ENCODE peak calls at places on chromosomes 1 and 21, in four cellular contexts. I, G, E and F are unnamed samples.

GRCh38 chr1:160096491-160097116 is 1.8 kb downstream of the IGSF8 start:
- DNase-seq in I (no peak), G (no peak), E (no peak), F (peak; percentile 21)

GRCh38 chr1:36864182-36865079 is 169.9 kb downstream of the GRIK3 start:
- DNase-seq in I (peak; percentile 46), G (no peak), E (no peak), F (peak; percentile 9)

GRCh38 chr21:16535100-16535418 is 805.3 kb downstream of the USP25 start:
- DNase-seq in I (peak; percentile 28), G (no peak), E (no peak), F (no peak)

GRCh38 chr1:228410015-228410414 is 3.4 kb upstream of the TRIM11 start:
- DNase-seq in I (no peak), G (no peak), E (peak; percentile 21), F (no peak)

GRCh38 chr1:230167419-230167852 is 100.4 kb downstream of the GALNT2 start:
- DNase-seq in I (peak; percentile 79), G (peak; percentile 54), E (peak; percentile 49), F (no peak)

GRCh38 chr1:50279622-50280320 is 143.5 kb downstream of the DMRTA2 start:
- DNase-seq in I (no peak), G (no peak), E (peak; percentile 8), F (no peak)

GRCh38 chr1:39902121-39902807 is 547 bp upstream of the MYCL start:
- DNase-seq in I (peak; percentile 85), G (no peak), E (peak; percentile 24), F (peak; percentile 37)

GRCh38 chr1:48202030-48202752 is 20.3 kb upstream of the SLC5A9 start:
- DNase-seq in I (peak; percentile 63), G (no peak), E (peak; percentile 45), F (no peak)

GRCh38 chr1:91076834-91077233 is 55.0 kb upstream of the ZNF644 start:
- DNase-seq in I (no peak), G (no peak), E (no peak), F (no peak)

GRCh38 chr1:32706491-32706890 is 3.9 kb upstream of the SYNC start:
- DNase-seq in I (no peak), G (no peak), E (no peak), F (no peak)

GRCh38 chr1:241627453-241628329 is 12.5 kb downstream of the CHML start:
- DNase-seq in I (no peak), G (peak; percentile 35), E (peak; percentile 60), F (peak; percentile 60)

GRCh38 chr1:226965581-226966440 is 25.7 kb downstream of the COQ8A start:
- DNase-seq in I (no peak), G (no peak), E (no peak), F (no peak)

GRCh38 chr1:6065093-6065878 is 19.6 kb downstream of the KCNAB2 start:
- DNase-seq in I (no peak), G (no peak), E (no peak), F (no peak)

GRCh38 chr21:16536661-16537359 is 807.0 kb downstream of the USP25 start:
- DNase-seq in I (no peak), G (no peak), E (no peak), F (no peak)

GRCh38 chr1:39413902-39414528 is 77.4 kb upstream of the BMP8A start:
- DNase-seq in I (peak; percentile 36), G (no peak), E (no peak), F (no peak)

GRCh38 chr1:153532161-153532560 is 3.6 kb downstream of the S100A6 start:
- DNase-seq in I (no peak), G (no peak), E (no peak), F (no peak)

GRCh38 chr1:23581219-23581618 is 21.9 kb upstream of the ID3 start:
- DNase-seq in I (peak; percentile 79), G (no peak), E (no peak), F (no peak)

GRCh38 chr1:186139706-186140105 is 235.3 kb downstream of the TPR start:
- DNase-seq in I (no peak), G (no peak), E (no peak), F (no peak)

GRCh38 chr1:198937231-198938031 is 298.6 kb downstream of the PTPRC start:
- DNase-seq in I (peak; percentile 72), G (peak; percentile 91), E (peak; percentile 70), F (peak; percentile 84)

GRCh38 chr21:33434770-33435360 is 31.7 kb downstream of the IFNGR2 start:
- DNase-seq in I (no peak), G (peak; percentile 99), E (no peak), F (peak; percentile 40)

GRCh38 chr1:44604167-44604955 is 69.9 kb downstream of the TMEM53 start:
- DNase-seq in I (no peak), G (no peak), E (no peak), F (no peak)

GRCh38 chr21:18986197-18986596 is 582.6 kb upstream of the TMPRSS15 start:
- DNase-seq in I (no peak), G (no peak), E (no peak), F (no peak)

GRCh38 chr1:115462677-115463076 is 124.6 kb upstream of the NGF start:
- DNase-seq in I (no peak), G (no peak), E (no peak), F (no peak)

GRCh38 chr1:15603050-15603965 is 13.9 kb upstream of the DDI2 start:
- DNase-seq in I (peak; percentile 97), G (peak; percentile 77), E (peak; percentile 93), F (peak; percentile 92)

GRCh38 chr1:232627645-232628334 is 2.1 kb downstream of the SIPA1L2 start:
- DNase-seq in I (peak; percentile 44), G (no peak), E (no peak), F (no peak)

GRCh38 chr1:1971688-1972087 is 31.9 kb downstream of the CFAP74 start:
- DNase-seq in I (no peak), G (no peak), E (no peak), F (no peak)
- TF ChIP-seq GABPA in I (no peak), G (no peak), E (no peak), F (no peak)

DNA sequence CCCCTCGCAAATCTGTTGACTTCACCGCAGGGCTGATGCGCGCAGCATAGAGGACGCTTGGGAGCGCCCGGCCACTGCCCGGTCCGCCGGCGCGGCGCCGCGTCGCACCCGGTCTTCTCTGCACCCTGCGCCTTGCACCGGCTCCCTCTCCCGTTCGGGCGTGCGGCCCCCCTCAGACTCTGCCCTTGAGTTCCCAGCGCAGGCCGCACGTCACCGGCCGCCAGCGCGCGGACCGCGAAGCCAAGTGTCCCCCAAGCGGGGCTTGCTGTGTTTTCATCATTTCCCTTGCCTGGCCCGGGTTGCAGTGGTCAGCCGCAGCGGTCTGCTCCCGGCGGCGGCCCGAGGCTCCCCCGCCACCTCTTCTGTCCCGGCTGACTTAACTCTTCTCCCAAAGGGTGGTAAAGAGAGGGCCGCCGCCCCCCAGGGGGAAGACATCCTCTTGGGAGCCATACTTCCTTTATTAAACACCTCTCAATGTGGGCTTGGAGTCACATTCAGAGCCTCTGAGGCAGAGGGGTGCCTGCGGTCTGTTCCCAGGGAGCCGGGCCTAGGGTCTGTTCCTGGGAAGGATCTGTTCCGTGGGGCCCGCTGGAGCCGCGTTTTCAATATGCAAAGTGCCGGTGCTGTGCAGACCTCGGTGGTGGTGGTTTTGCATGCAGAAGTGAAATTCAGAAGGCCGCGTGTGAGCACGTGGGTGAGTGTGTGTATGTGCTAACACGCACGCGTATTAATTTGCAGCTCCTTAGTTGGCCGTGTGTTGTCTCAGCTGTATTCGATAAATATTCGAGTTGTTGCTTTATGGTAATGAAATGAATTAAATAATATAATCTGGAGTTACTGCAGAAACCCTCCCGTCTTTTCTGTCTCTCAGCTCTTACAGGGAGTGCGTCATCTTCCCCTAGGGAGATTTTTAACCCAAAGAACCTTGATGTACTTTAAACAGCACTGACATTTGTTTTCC is 17.6 kb downstream of the PBX1 start:
- DNase-seq in I (no peak), G (no peak), E (no peak), F (no peak)
- TF ChIP-seq GABPA in I (no peak), G (no peak), E (no peak), F (no peak)

DNA sequence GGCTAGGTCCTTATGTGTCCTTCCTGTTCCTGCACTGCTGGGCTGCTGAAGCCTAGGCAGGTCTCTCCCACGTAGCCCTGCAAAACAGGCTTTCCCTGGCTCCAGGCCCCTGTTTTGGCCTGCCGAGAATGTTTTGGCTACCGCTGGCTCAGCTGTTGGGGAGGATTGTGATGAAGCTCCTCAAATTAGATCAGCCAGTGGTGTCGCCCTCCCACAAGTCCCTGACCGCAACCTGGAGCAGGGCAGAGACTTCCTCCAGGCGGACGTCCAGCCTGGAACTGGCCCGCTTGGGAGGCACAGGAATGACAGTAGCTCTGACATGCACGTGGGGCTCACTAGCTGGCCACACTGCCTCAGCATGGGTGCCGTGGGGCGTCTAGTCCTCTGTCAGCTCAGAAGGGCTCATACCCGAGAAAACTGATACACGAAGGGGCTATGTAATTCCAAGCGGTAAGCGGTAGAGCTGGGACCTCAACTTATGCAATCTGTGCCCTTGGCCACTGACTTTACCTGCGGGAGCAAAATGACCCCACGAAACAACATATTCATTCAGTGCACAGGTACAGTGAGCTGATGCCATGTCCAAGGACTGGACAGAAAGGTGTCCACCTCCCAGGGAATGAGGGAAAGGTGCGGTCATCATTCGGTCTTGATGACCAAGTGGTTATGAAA is 26.6 kb downstream of the DHRS3 start:
- DNase-seq in I (no peak), G (no peak), E (no peak), F (no peak)
- TF ChIP-seq GABPA in I (no peak), G (no peak), E (no peak), F (no peak)

GRCh38 chr1:193256019-193256418 is 69.6 kb upstream of the B3GALT2 start:
- DNase-seq in I (no peak), G (no peak), E (no peak), F (no peak)
- TF ChIP-seq GABPA in I (no peak), G (no peak), E (no peak), F (no peak)

DNA sequence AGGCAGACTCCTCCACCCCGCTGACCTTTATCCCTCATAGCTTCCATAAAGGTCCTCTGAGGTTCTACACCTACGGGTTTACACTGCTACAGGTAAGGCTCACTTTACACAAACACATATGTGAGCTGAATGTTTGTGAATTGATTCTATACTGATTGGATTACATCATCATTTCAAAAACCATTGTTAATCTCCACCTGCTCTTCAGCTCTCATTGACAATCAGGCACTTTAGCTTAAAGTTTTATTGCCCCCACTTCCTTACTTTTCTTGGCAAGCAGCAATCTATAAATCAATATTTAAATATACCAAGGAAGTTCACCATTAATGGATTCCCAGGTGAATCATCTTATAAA is 12.9 kb upstream of the RGS16 start:
- DNase-seq in I (no peak), G (no peak), E (no peak), F (no peak)
- TF ChIP-seq GABPA in I (no peak), G (no peak), E (no peak), F (no peak)

DNA sequence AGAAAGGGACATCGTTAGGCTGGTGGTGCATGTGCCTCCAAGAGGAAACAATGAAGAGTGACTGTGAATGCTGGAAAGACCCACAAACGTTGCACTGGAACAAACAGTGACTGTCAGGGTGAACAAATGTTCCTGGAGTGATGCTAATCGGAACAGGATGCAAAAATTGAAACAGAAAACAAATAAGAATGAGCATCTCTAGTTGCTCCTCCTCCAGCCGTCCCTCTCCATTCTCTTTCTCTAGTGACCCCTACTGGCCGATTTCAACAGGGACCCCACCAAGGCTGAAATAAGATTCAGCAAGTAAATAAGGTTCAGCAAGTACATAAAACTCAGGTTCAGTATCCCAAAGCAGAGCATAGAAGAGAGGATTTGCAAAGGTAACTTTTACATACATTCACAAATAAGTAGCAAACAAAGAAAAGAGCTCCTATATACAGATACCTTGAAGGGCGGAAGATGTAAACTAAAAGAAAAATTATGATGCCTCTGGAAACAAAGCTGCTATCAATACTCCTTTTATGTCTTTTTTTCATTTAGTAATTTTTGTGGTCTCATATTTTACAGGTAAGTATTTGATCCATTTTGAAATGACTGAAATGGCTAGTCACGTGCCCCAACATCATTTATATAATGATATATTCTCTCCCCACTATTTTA is 836.1 kb upstream of the ADAMTS5 start:
- DNase-seq in I (peak; percentile 27), G (no peak), E (no peak), F (peak; percentile 59)
- TF ChIP-seq GABPA in I (no peak), G (no peak), E (no peak), F (no peak)